ENCODE peak calls at places on chromosomes 3 and 15, in six cellular contexts. One of them, this sample, is unnamed.
A peak's percentile ranks its signal among the peaks of the same experiment; 100 is the strongest.

GRCh38 chr3:58049143-58049785 is 41.0 kb downstream of the FLNB start:
- DNase-seq in mesenteric fat pad: no peak
- DNase-seq in C1 segment of cervical spinal cord: no peak
- DNase-seq in NCI-H446 treated with DMSO at 0.1 percent for 48 hours: no peak
- DNase-seq in H9: peak; percentile 92
- DNase-seq in stimulated activated CD4-positive, alpha-beta T cell treated with anti-CD3 and anti-CD28 coated beads, Interleukin-4, amount 100 ng/mL, for 1 hour: no peak
- DNase-seq in this sample: peak; percentile 68

GRCh38 chr3:109927161-109927560 is 589.8 kb upstream of the DPPA4 start:
- DNase-seq in mesenteric fat pad: no peak
- DNase-seq in C1 segment of cervical spinal cord: no peak
- DNase-seq in NCI-H446 treated with DMSO at 0.1 percent for 48 hours: no peak
- DNase-seq in H9: no peak
- DNase-seq in stimulated activated CD4-positive, alpha-beta T cell treated with anti-CD3 and anti-CD28 coated beads, Interleukin-4, amount 100 ng/mL, for 1 hour: peak; percentile 1
- DNase-seq in this sample: no peak

GRCh38 chr15:78225783-78226541 is 8.4 kb downstream of the ACSBG1 start:
- DNase-seq in mesenteric fat pad: peak; percentile 41
- DNase-seq in C1 segment of cervical spinal cord: no peak
- DNase-seq in NCI-H446 treated with DMSO at 0.1 percent for 48 hours: no peak
- DNase-seq in H9: no peak
- DNase-seq in stimulated activated CD4-positive, alpha-beta T cell treated with anti-CD3 and anti-CD28 coated beads, Interleukin-4, amount 100 ng/mL, for 1 hour: no peak
- DNase-seq in this sample: no peak

GRCh38 chr15:67146875-67147381 is 81.5 kb downstream of the SMAD3 start:
- DNase-seq in mesenteric fat pad: peak; percentile 88
- DNase-seq in C1 segment of cervical spinal cord: no peak
- DNase-seq in NCI-H446 treated with DMSO at 0.1 percent for 48 hours: no peak
- DNase-seq in H9: no peak
- DNase-seq in stimulated activated CD4-positive, alpha-beta T cell treated with anti-CD3 and anti-CD28 coated beads, Interleukin-4, amount 100 ng/mL, for 1 hour: peak; percentile 35
- DNase-seq in this sample: no peak

GRCh38 chr3:59605318-59605717 is 555.5 kb upstream of the CFAP20DC start:
- DNase-seq in mesenteric fat pad: no peak
- DNase-seq in C1 segment of cervical spinal cord: no peak
- DNase-seq in NCI-H446 treated with DMSO at 0.1 percent for 48 hours: no peak
- DNase-seq in H9: no peak
- DNase-seq in stimulated activated CD4-positive, alpha-beta T cell treated with anti-CD3 and anti-CD28 coated beads, Interleukin-4, amount 100 ng/mL, for 1 hour: no peak
- DNase-seq in this sample: no peak

GRCh38 chr3:172982731-172983364 is 158.2 kb downstream of the SPATA16 start:
- DNase-seq in mesenteric fat pad: no peak
- DNase-seq in C1 segment of cervical spinal cord: no peak
- DNase-seq in NCI-H446 treated with DMSO at 0.1 percent for 48 hours: peak; percentile 26
- DNase-seq in H9: no peak
- DNase-seq in stimulated activated CD4-positive, alpha-beta T cell treated with anti-CD3 and anti-CD28 coated beads, Interleukin-4, amount 100 ng/mL, for 1 hour: no peak
- DNase-seq in this sample: no peak

GRCh38 chr3:123791417-123791816 is 92.7 kb downstream of the MYLK start:
- DNase-seq in mesenteric fat pad: no peak
- DNase-seq in C1 segment of cervical spinal cord: no peak
- DNase-seq in NCI-H446 treated with DMSO at 0.1 percent for 48 hours: no peak
- DNase-seq in H9: no peak
- DNase-seq in stimulated activated CD4-positive, alpha-beta T cell treated with anti-CD3 and anti-CD28 coated beads, Interleukin-4, amount 100 ng/mL, for 1 hour: no peak
- DNase-seq in this sample: no peak

GRCh38 chr15:29805708-29806104 is 16.6 kb downstream of the TJP1 start:
- DNase-seq in mesenteric fat pad: no peak
- DNase-seq in C1 segment of cervical spinal cord: no peak
- DNase-seq in NCI-H446 treated with DMSO at 0.1 percent for 48 hours: no peak
- DNase-seq in H9: no peak
- DNase-seq in stimulated activated CD4-positive, alpha-beta T cell treated with anti-CD3 and anti-CD28 coated beads, Interleukin-4, amount 100 ng/mL, for 1 hour: no peak
- DNase-seq in this sample: no peak

GRCh38 chr3:128879991-128880390 is 571 bp downstream of the ACAD9 start:
- DNase-seq in mesenteric fat pad: no peak
- DNase-seq in C1 segment of cervical spinal cord: no peak
- DNase-seq in NCI-H446 treated with DMSO at 0.1 percent for 48 hours: no peak
- DNase-seq in H9: no peak
- DNase-seq in stimulated activated CD4-positive, alpha-beta T cell treated with anti-CD3 and anti-CD28 coated beads, Interleukin-4, amount 100 ng/mL, for 1 hour: no peak
- DNase-seq in this sample: no peak

GRCh38 chr3:65545429-65545828 is 493.3 kb downstream of the MAGI1 start:
- DNase-seq in mesenteric fat pad: no peak
- DNase-seq in C1 segment of cervical spinal cord: no peak
- DNase-seq in NCI-H446 treated with DMSO at 0.1 percent for 48 hours: no peak
- DNase-seq in H9: no peak
- DNase-seq in stimulated activated CD4-positive, alpha-beta T cell treated with anti-CD3 and anti-CD28 coated beads, Interleukin-4, amount 100 ng/mL, for 1 hour: no peak
- DNase-seq in this sample: no peak

This sample was measured in breast epithelium.